ENCODE peak calls at places on chromosomes 4 and X, in eight cellular contexts. M is pons; H is B cell; O is activated naive CD8-positive, alpha-beta T cell treated with anti-CD3 and anti-CD28 coated beads, Interleukin-2, amount 50 U/mL, for 16 hours; T is HS-5; D is activated T-cell treated with anti-CD3 and anti-CD28 coated beads, Interleukin-2, amount 50 U/mL, for 72 hours; K is activated CD4-positive, alpha-beta T cell treated with anti-CD3 and anti-CD28 coated beads, Interleukin-2, amount 50 U/mL, for 48 hours; F is aorta. B is an unnamed sample.

GRCh38 chrX:115226929-115227328 is 7.0 kb downstream of the LRCH2 start:
- DNase-seq in M (peak), H (no peak), O (no peak), T (no peak), D (no peak), K (no peak), F (no peak), B (peak)

GRCh38 chrX:2516612-2517011 is 15.8 kb upstream of the DHRSX start:
- DNase-seq in M (no peak), H (peak), O (no peak), T (no peak), D (no peak), K (no peak), F (no peak), B (no peak)

GRCh38 chrX:106901781-106902219 is 1.3 kb downstream of the RIPPLY1 start:
- DNase-seq in M (no peak), H (no peak), O (no peak), T (no peak), D (no peak), K (no peak), F (no peak), B (no peak)

GRCh38 chrX:30951003-30951402 is 61.9 kb upstream of the TAB3 start:
- DNase-seq in M (no peak), H (no peak), O (no peak), T (no peak), D (no peak), K (no peak), F (no peak), B (no peak)

GRCh38 chr4:3111461-3111860 is 37.0 kb downstream of the HTT start:
- DNase-seq in M (no peak), H (no peak), O (no peak), T (peak), D (no peak), K (no peak), F (no peak), B (no peak)

GRCh38 chr4:128955751-128956150 is 137.6 kb downstream of the SCLT1 start:
- DNase-seq in M (no peak), H (no peak), O (no peak), T (no peak), D (no peak), K (no peak), F (no peak), B (no peak)

GRCh38 chr4:187478292-187479205 is 517.0 kb upstream of the ZFP42 start:
- DNase-seq in M (no peak), H (no peak), O (no peak), T (peak), D (no peak), K (no peak), F (no peak), B (no peak)

GRCh38 chr4:168731706-168732414 is 235.0 kb downstream of the PALLD start:
- DNase-seq in M (no peak), H (no peak), O (no peak), T (no peak), D (no peak), K (no peak), F (no peak), B (no peak)

GRCh38 chr4:159382875-159383568 is 280.1 kb downstream of the RAPGEF2 start:
- DNase-seq in M (no peak), H (no peak), O (no peak), T (no peak), D (no peak), K (no peak), F (no peak), B (no peak)

GRCh38 chrX:132480581-132481203 is 8.1 kb downstream of the MBNL3 start:
- DNase-seq in M (peak), H (peak), O (no peak), T (no peak), D (peak), K (peak), F (no peak), B (no peak)

GRCh38 chr4:150890246-150890645 is 124.8 kb downstream of the LRBA start:
- DNase-seq in M (no peak), H (no peak), O (no peak), T (no peak), D (no peak), K (no peak), F (no peak), B (no peak)

B was measured in ecto neural progenitor cell.